ENCODE peak calls at places on chromosomes 2 and 18, in six cellular contexts. A is retina, J is Calu3, K is A549, T is fibroblast of pulmonary artery, S is cardiac fibroblast. U is an unnamed sample.

GRCh38 chr2:39435974-39436591 is 1.0 kb downstream of the MAP4K3 start:
- DNase-seq in A (no peak), J (no peak), K (peak; percentile 35), T (peak; percentile 62), S (peak; percentile 75), U (peak; percentile 61)

GRCh38 chr2:49131801-49132200 is 22.5 kb downstream of the FSHR start:
- DNase-seq in A (no peak), J (no peak), K (no peak), T (no peak), S (no peak), U (no peak)

GRCh38 chr2:44746856-44747612 is 194.5 kb upstream of the SIX3 start:
- DNase-seq in A (no peak), J (peak; percentile 16), K (no peak), T (no peak), S (no peak), U (no peak)

GRCh38 chr2:210617732-210618330 is 61.4 kb downstream of the CPS1 start:
- DNase-seq in A (peak; percentile 41), J (peak; percentile 39), K (peak; percentile 15), T (peak; percentile 68), S (peak; percentile 57), U (peak; percentile 64)

GRCh38 chr2:42103829-42104228 is 56.0 kb downstream of the PKDCC start:
- DNase-seq in A (no peak), J (no peak), K (no peak), T (no peak), S (no peak), U (no peak)

GRCh38 chr2:216491757-216492635 is 6.6 kb upstream of the RPL37A start:
- DNase-seq in A (no peak), J (no peak), K (no peak), T (no peak), S (no peak), U (no peak)

GRCh38 chr18:27861539-27861938 is 315.4 kb downstream of the CDH2 start:
- DNase-seq in A (no peak), J (no peak), K (no peak), T (no peak), S (no peak), U (no peak)

GRCh38 chr18:27428120-27428519 is 243.0 kb upstream of the CHST9 start:
- DNase-seq in A (no peak), J (peak; percentile 8), K (no peak), T (no peak), S (no peak), U (peak; percentile 1)

GRCh38 chr2:40256649-40257048 is 195.2 kb downstream of the SLC8A1 start:
- DNase-seq in A (no peak), J (peak; percentile 31), K (peak; percentile 11), T (peak; percentile 15), S (peak; percentile 15), U (peak; percentile 36)

GRCh38 chr2:174779361-174779928 is 15.2 kb upstream of the CHRNA1 start:
- DNase-seq in A (peak; percentile 36), J (no peak), K (no peak), T (no peak), S (no peak), U (peak; percentile 66)

GRCh38 chr18:3218817-3219216 is 951 bp downstream of the MYOM1 start:
- DNase-seq in A (no peak), J (no peak), K (no peak), T (no peak), S (no peak), U (no peak)

GRCh38 chr2:230131366-230131765 is 62.6 kb upstream of the SLC16A14 start:
- DNase-seq in A (no peak), J (no peak), K (no peak), T (no peak), S (no peak), U (no peak)

GRCh38 chr2:24104906-24105305 is 18.2 kb downstream of the PFN4 start:
- DNase-seq in A (no peak), J (no peak), K (no peak), T (no peak), S (no peak), U (no peak)

GRCh38 chr2:21754164-21754788 is 630.5 kb downstream of the TDRD15 start:
- DNase-seq in A (no peak), J (peak; percentile 5), K (no peak), T (no peak), S (no peak), U (no peak)

GRCh38 chr2:226334981-226335720 is 464.5 kb downstream of the IRS1 start:
- DNase-seq in A (no peak), J (no peak), K (no peak), T (peak; percentile 27), S (peak; percentile 37), U (peak; percentile 40)

GRCh38 chr2:157334335-157334734 is 8.7 kb upstream of the ERMN start:
- DNase-seq in A (no peak), J (no peak), K (no peak), T (no peak), S (no peak), U (no peak)

GRCh38 chr2:26237868-26238267 is 6.6 kb downstream of the HADHA start:
- DNase-seq in A (no peak), J (no peak), K (no peak), T (no peak), S (no peak), U (no peak)

GRCh38 chr18:50742947-50743346 is 76.9 kb downstream of the MRO start:
- DNase-seq in A (no peak), J (no peak), K (no peak), T (no peak), S (no peak), U (no peak)

GRCh38 chr18:77155031-77155430 is 22.4 kb upstream of the MBP start:
- DNase-seq in A (no peak), J (no peak), K (no peak), T (no peak), S (no peak), U (no peak)

U was measured in GM23248.